ENCODE peak calls at places on chromosomes 7 and 10, in ten cellular contexts. H, Z, Y, D, U, M, A, F, K and Q are unnamed samples.

GRCh38 chr10:96491303-96491702 is 22.4 kb downstream of the TLL2 start:
- DNase-seq in U (no peak), M (no peak), Z (no peak), F (no peak), Y (no peak), D (no peak), K (no peak), A (no peak), H (peak), Q (no peak)

GRCh38 chr7:134420509-134421125 is 38.3 kb downstream of the AKR1B1 start:
- DNase-seq in Z (no peak), A (peak), D (peak), Y (no peak), U (peak), F (peak), M (peak), H (peak), K (no peak), Q (no peak)

GRCh38 chr7:111678281-111678680 is 116.0 kb upstream of the IMMP2L start:
- DNase-seq in Y (no peak), D (no peak), H (peak), Z (no peak), F (no peak), U (no peak), M (peak), A (peak), K (no peak), Q (no peak)

GRCh38 chr7:151987748-151988529 is 31.7 kb downstream of the GALNTL5 start:
- DNase-seq in K (no peak), U (no peak), Y (no peak), F (no peak), M (peak), A (peak), H (peak), Z (peak), D (no peak), Q (no peak)

GRCh38 chr7:122132341-122132740 is 11.7 kb downstream of the AASS start:
- DNase-seq in Z (no peak), U (no peak), A (peak), F (no peak), D (no peak), H (peak), Y (no peak), K (no peak), M (peak), Q (no peak)

GRCh38 chr7:64874562-64875250 is 28.4 kb upstream of the ZNF273 start:
- DNase-seq in M (no peak), Z (no peak), F (peak), U (no peak), D (no peak), H (no peak), K (no peak), A (no peak), Y (no peak), Q (no peak)

GRCh38 chr7:113289140-113289740 is 170.9 kb upstream of the SMIM30 start:
- DNase-seq in K (no peak), M (peak), Z (no peak), A (peak), Y (no peak), U (peak), D (peak), H (peak), F (no peak), Q (no peak)

GRCh38 chr10:124344266-124344590 is 74.5 kb downstream of the OAT start:
- DNase-seq in A (no peak), K (no peak), Y (no peak), U (no peak), D (no peak), F (no peak), M (no peak), Z (no peak), H (no peak), Q (peak)

GRCh38 chr7:23117841-23118240 is 12.3 kb downstream of the KLHL7 start:
- DNase-seq in D (no peak), U (peak), Y (no peak), K (no peak), M (no peak), H (no peak), A (peak), Z (no peak), F (no peak), Q (no peak)

GRCh38 chr7:131608112-131608498 is 51.7 kb upstream of the PODXL start:
- DNase-seq in F (no peak), K (no peak), U (peak), Z (no peak), H (no peak), A (no peak), Y (no peak), M (no peak), D (no peak), Q (no peak)

GRCh38 chr10:101484154-101484748 is 103.8 kb downstream of the POLL start:
- DNase-seq in H (no peak), Y (no peak), D (no peak), U (no peak), K (no peak), A (no peak), M (no peak), Z (no peak), F (no peak), Q (no peak)
- TF ChIP-seq CTCF in H (no peak), Y (no peak), D (no peak), U (no peak), K (no peak), A (no peak), M (no peak), Z (no peak), F (no peak), Q (no peak)

GRCh38 chr7:44046321-44047061 is 2.0 kb downstream of the DBNL start:
- DNase-seq in A (no peak), Y (no peak), K (no peak), H (no peak), D (peak), M (no peak), F (no peak), Z (peak), U (no peak), Q (peak)
- H3K4me3 ChIP-seq in A (no peak), Y (no peak), K (peak), H (no peak), D (peak), M (no peak), F (peak), Z (peak), U (no peak), Q (peak)

GRCh38 chr10:46536171-46536570 is 20.3 kb downstream of the GPRIN2 start:
- DNase-seq in Y (no peak), A (no peak), F (no peak), H (no peak), Z (no peak), U (no peak), D (no peak), K (peak), M (no peak), Q (no peak)
- TF ChIP-seq CTCF in Y (no peak), A (no peak), F (no peak), H (no peak), Z (no peak), U (no peak), D (no peak), K (no peak), M (no peak), Q (no peak)

GRCh38 chr10:89332092-89332633 is 4.4 kb downstream of the IFIT3 start:
- DNase-seq in D (peak), F (peak), H (peak), Z (no peak), A (peak), Y (no peak), U (no peak), M (peak), K (no peak), Q (no peak)
- H3K4me3 ChIP-seq in D (peak), F (peak), H (peak), Z (peak), A (peak), Y (peak), U (no peak), M (peak), K (peak), Q (peak)

DNA sequence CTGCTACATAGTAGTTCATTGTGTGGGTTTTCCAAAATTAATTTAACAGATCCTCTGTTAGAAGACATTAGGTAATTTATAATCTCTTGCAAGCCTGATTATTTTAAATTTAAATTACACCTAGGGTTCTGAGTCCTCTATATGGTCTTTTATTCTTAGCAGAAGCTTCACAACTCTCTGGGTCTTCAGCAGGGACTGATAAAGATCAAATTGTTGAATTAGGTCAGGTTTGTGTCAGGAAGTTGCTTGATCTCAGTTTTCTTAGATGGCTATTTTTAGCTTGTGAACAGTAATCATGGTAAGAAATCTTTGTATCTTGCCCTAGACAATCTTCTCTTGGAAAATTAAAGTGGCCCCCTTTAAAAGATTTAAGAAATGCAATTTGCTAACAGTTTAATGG is 183.1 kb upstream of the HDAC9 start:
- DNase-seq in A (no peak), Y (no peak), F (no peak), H (no peak), Z (no peak), K (no peak), D (no peak), U (no peak), M (no peak), Q (no peak)
- TF ChIP-seq CTCF in A (no peak), Y (no peak), F (no peak), H (no peak), Z (no peak), K (no peak), D (no peak), U (no peak), M (no peak), Q (no peak)

GRCh38 chr7:102190777-102191176 is 95.9 kb upstream of the SH2B2 start:
- DNase-seq in M (no peak), Z (no peak), Y (no peak), H (no peak), F (no peak), K (no peak), D (no peak), A (no peak), U (no peak), Q (no peak)
- H3K4me3 ChIP-seq in M (no peak), Z (no peak), Y (no peak), H (no peak), F (no peak), K (no peak), D (no peak), A (no peak), U (no peak), Q (no peak)

DNA sequence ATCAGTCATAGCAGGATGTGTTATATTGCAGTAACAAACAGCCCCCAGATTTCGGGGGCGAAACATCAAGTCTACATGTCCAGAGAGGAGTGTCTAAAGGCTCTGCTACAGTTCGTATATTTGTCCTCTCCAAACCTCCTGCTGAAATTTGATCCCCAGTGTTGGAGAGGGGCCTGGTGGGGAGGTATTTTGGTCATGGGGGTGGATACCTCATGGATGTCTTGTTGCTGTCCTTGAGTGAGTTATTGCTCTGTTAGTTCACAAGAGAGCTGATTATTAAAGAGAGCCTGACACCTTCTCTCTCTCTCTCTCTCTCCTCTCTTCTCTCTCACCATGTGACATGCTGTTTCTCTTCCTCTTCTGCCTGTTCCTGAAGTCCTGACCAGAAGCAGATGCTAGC is 343.7 kb downstream of the TCERG1L start:
- DNase-seq in K (no peak), Z (no peak), D (no peak), U (no peak), H (no peak), A (no peak), Y (no peak), F (no peak), M (no peak), Q (no peak)
- TF ChIP-seq CTCF in K (no peak), Z (no peak), D (no peak), U (no peak), H (no peak), A (no peak), Y (no peak), F (no peak), M (no peak), Q (no peak)

GRCh38 chr10:100265821-100266485 is 1.5 kb downstream of the CWF19L1 start:
- DNase-seq in Y (no peak), D (no peak), A (no peak), M (peak), H (peak), Z (no peak), U (no peak), K (no peak), F (no peak), Q (no peak)
- H3K4me3 ChIP-seq in Y (no peak), D (peak), A (no peak), M (no peak), H (peak), Z (peak), U (no peak), K (peak), F (peak), Q (no peak)